ENCODE peak calls at places on chromosome 9, in nine cellular contexts. One of them, this sample, is unnamed. For H3K4me1, the result is how much of the 10 kb centered on the place peaks cover.

GRCh38 chr9:98154678-98155077 is 35.7 kb upstream of the TRIM14 start:
- DNase-seq in GM23248: no peak
- DNase-seq in esophagus squamous epithelium: no peak
- DNase-seq in endothelial cell of umbilical vein: no peak
- DNase-seq in IMR-90: no peak
- DNase-seq in neural progenitor cell: no peak
- DNase-seq in prostate gland: no peak
- DNase-seq in CD4-positive, CD25-positive, alpha-beta regulatory T cell: no peak
- DNase-seq in right cardiac atrium: no peak
- DNase-seq in this sample: no peak

GRCh38 chr9:97904725-97905124 is 17.6 kb downstream of the TRMO start:
- DNase-seq in GM23248: no peak
- DNase-seq in esophagus squamous epithelium: no peak
- DNase-seq in endothelial cell of umbilical vein: no peak
- DNase-seq in IMR-90: no peak
- DNase-seq in neural progenitor cell: no peak
- DNase-seq in prostate gland: no peak
- DNase-seq in CD4-positive, CD25-positive, alpha-beta regulatory T cell: peak
- DNase-seq in right cardiac atrium: no peak
- DNase-seq in this sample: peak

GRCh38 chr9:89916001-89916635 is 311.3 kb downstream of the GADD45G start:
- DNase-seq in GM23248: no peak
- DNase-seq in esophagus squamous epithelium: no peak
- DNase-seq in endothelial cell of umbilical vein: no peak
- DNase-seq in IMR-90: no peak
- DNase-seq in neural progenitor cell: peak
- DNase-seq in prostate gland: no peak
- DNase-seq in CD4-positive, CD25-positive, alpha-beta regulatory T cell: no peak
- DNase-seq in right cardiac atrium: no peak
- DNase-seq in this sample: no peak

GRCh38 chr9:108444400-108445358 is 411.1 kb downstream of the ACTL7B start:
- DNase-seq in GM23248: peak
- DNase-seq in esophagus squamous epithelium: no peak
- DNase-seq in endothelial cell of umbilical vein: peak
- DNase-seq in IMR-90: peak
- DNase-seq in neural progenitor cell: peak
- DNase-seq in prostate gland: peak
- DNase-seq in CD4-positive, CD25-positive, alpha-beta regulatory T cell: no peak
- DNase-seq in right cardiac atrium: no peak
- DNase-seq in this sample: no peak

GRCh38 chr9:92711844-92712243 is 41.9 kb upstream of the IPPK start:
- DNase-seq in GM23248: no peak
- DNase-seq in esophagus squamous epithelium: no peak
- DNase-seq in endothelial cell of umbilical vein: no peak
- DNase-seq in IMR-90: no peak
- DNase-seq in neural progenitor cell: no peak
- DNase-seq in prostate gland: no peak
- DNase-seq in CD4-positive, CD25-positive, alpha-beta regulatory T cell: peak
- DNase-seq in right cardiac atrium: no peak
- DNase-seq in this sample: no peak

GRCh38 chr9:6443661-6444060 is 30.7 kb downstream of the UHRF2 start:
- DNase-seq in GM23248: no peak
- DNase-seq in esophagus squamous epithelium: no peak
- DNase-seq in endothelial cell of umbilical vein: no peak
- DNase-seq in IMR-90: no peak
- DNase-seq in neural progenitor cell: no peak
- DNase-seq in prostate gland: no peak
- DNase-seq in CD4-positive, CD25-positive, alpha-beta regulatory T cell: no peak
- DNase-seq in right cardiac atrium: no peak
- DNase-seq in this sample: no peak

GRCh38 chr9:137672907-137673791 is 54.3 kb downstream of the EHMT1 start:
- DNase-seq in GM23248: peak
- DNase-seq in esophagus squamous epithelium: no peak
- DNase-seq in endothelial cell of umbilical vein: peak
- DNase-seq in IMR-90: peak
- DNase-seq in neural progenitor cell: peak
- DNase-seq in prostate gland: peak
- DNase-seq in CD4-positive, CD25-positive, alpha-beta regulatory T cell: peak
- DNase-seq in right cardiac atrium: no peak
- DNase-seq in this sample: peak

GRCh38 chr9:124122321-124122720 is 110.8 kb downstream of the LHX2 start:
- DNase-seq in GM23248: peak
- DNase-seq in esophagus squamous epithelium: no peak
- DNase-seq in endothelial cell of umbilical vein: no peak
- DNase-seq in IMR-90: peak
- DNase-seq in neural progenitor cell: no peak
- DNase-seq in prostate gland: no peak
- DNase-seq in CD4-positive, CD25-positive, alpha-beta regulatory T cell: no peak
- DNase-seq in right cardiac atrium: no peak
- DNase-seq in this sample: no peak

GRCh38 chr9:132354645-132355355 is at the start of gene SETX:
- DNase-seq in GM23248: peak
- DNase-seq in esophagus squamous epithelium: peak
- DNase-seq in endothelial cell of umbilical vein: peak
- DNase-seq in IMR-90: peak
- DNase-seq in neural progenitor cell: peak
- DNase-seq in prostate gland: peak
- DNase-seq in CD4-positive, CD25-positive, alpha-beta regulatory T cell: peak
- DNase-seq in right cardiac atrium: peak
- DNase-seq in this sample: peak
- H3K27ac ChIP-seq in GM23248: peak
- H3K27ac ChIP-seq in esophagus squamous epithelium: peak
- H3K27ac ChIP-seq in endothelial cell of umbilical vein: peak
- H3K27ac ChIP-seq in IMR-90: peak
- H3K27ac ChIP-seq in neural progenitor cell: peak
- H3K27ac ChIP-seq in prostate gland: peak
- H3K27ac ChIP-seq in CD4-positive, CD25-positive, alpha-beta regulatory T cell: peak
- H3K27ac ChIP-seq in right cardiac atrium: peak
- H3K27ac ChIP-seq in this sample: peak

DNA sequence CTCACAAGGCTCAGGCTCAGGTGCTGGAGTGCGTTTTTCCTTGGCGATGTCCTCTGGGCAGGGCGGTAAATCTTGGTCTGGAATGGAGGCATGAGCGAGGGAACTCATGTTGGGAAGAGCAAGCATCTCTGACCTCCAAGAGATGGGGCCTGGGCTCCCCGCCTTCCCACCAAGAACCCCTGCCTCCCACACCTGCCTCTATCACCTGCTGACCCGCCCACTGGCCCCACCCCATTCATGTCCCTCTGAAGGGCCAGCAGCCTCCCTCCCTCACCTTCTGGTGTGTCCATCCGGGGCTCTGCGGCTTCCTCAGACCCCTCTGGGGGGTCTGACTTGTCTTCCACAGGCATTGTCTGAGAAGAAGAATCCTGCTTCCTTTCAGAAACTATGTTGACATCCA is 10.9 kb downstream of the CIZ1 start:
- DNase-seq in GM23248: no peak
- DNase-seq in esophagus squamous epithelium: no peak
- DNase-seq in endothelial cell of umbilical vein: no peak
- DNase-seq in IMR-90: no peak
- DNase-seq in neural progenitor cell: no peak
- DNase-seq in prostate gland: no peak
- DNase-seq in CD4-positive, CD25-positive, alpha-beta regulatory T cell: no peak
- DNase-seq in right cardiac atrium: no peak
- DNase-seq in this sample: no peak
- H3K4me1 ChIP-seq in GM23248: under half
- H3K4me1 ChIP-seq in esophagus squamous epithelium: under half
- H3K4me1 ChIP-seq in endothelial cell of umbilical vein: under half
- H3K4me1 ChIP-seq in IMR-90: under half
- H3K4me1 ChIP-seq in neural progenitor cell: under half
- H3K4me1 ChIP-seq in prostate gland: under half
- H3K4me1 ChIP-seq in CD4-positive, CD25-positive, alpha-beta regulatory T cell: under half
- H3K4me1 ChIP-seq in right cardiac atrium: under half
- H3K4me1 ChIP-seq in this sample: under half

GRCh38 chr9:130530932-130531331 is 48.4 kb upstream of the FUBP3 start:
- DNase-seq in GM23248: peak
- DNase-seq in esophagus squamous epithelium: no peak
- DNase-seq in endothelial cell of umbilical vein: no peak
- DNase-seq in IMR-90: no peak
- DNase-seq in neural progenitor cell: no peak
- DNase-seq in prostate gland: peak
- DNase-seq in CD4-positive, CD25-positive, alpha-beta regulatory T cell: no peak
- DNase-seq in right cardiac atrium: peak
- DNase-seq in this sample: no peak
- H3K27ac ChIP-seq in GM23248: no peak
- H3K27ac ChIP-seq in esophagus squamous epithelium: no peak
- H3K27ac ChIP-seq in endothelial cell of umbilical vein: no peak
- H3K27ac ChIP-seq in IMR-90: no peak
- H3K27ac ChIP-seq in neural progenitor cell: no peak
- H3K27ac ChIP-seq in prostate gland: no peak
- H3K27ac ChIP-seq in CD4-positive, CD25-positive, alpha-beta regulatory T cell: no peak
- H3K27ac ChIP-seq in right cardiac atrium: no peak
- H3K27ac ChIP-seq in this sample: no peak

DNA sequence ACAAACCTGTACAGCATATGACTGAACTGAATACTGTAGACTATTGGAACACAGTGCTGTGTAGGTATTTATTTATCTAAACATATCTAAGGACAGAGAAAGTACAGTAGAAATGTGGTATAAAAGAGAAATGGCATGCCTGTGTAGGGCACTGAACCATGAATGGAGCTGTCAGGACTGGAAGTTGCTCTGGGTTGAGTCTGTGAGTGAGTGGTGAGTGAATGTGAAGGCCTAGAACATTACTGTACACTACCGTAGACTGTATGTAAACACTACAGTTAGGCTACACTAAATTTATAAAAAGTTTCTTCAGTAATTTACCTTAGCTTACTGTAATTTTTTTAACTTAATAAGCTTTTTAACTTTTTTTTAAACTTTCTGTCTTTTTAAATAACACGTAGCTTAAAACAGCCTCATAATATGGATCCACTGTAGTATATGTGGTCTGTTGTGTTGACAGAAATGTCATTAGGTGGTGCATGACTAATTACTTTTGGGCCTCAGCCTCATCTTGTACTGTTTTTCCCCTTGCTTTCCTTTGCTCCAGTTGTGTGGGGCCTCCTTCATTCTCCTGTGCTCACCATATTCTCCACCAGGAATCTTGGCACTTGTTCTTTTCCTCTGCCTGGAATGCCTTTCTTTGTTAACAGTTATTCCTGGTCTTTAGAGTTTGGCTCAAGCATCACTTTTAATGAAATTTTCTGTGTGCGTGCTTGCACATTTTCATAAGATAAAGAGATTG is 8.8 kb downstream of the SPIN1 start:
- DNase-seq in GM23248: peak
- DNase-seq in esophagus squamous epithelium: no peak
- DNase-seq in endothelial cell of umbilical vein: peak
- DNase-seq in IMR-90: peak
- DNase-seq in neural progenitor cell: no peak
- DNase-seq in prostate gland: no peak
- DNase-seq in CD4-positive, CD25-positive, alpha-beta regulatory T cell: no peak
- DNase-seq in right cardiac atrium: no peak
- DNase-seq in this sample: no peak
- H3K4me1 ChIP-seq in GM23248: under half
- H3K4me1 ChIP-seq in esophagus squamous epithelium: under half
- H3K4me1 ChIP-seq in endothelial cell of umbilical vein: under half
- H3K4me1 ChIP-seq in IMR-90: under half
- H3K4me1 ChIP-seq in neural progenitor cell: under half
- H3K4me1 ChIP-seq in prostate gland: under half
- H3K4me1 ChIP-seq in CD4-positive, CD25-positive, alpha-beta regulatory T cell: under half
- H3K4me1 ChIP-seq in right cardiac atrium: under half
- H3K4me1 ChIP-seq in this sample: under half

GRCh38 chr9:136108648-136109266 is 9.9 kb downstream of the TMEM250 start:
- DNase-seq in GM23248: no peak
- DNase-seq in esophagus squamous epithelium: no peak
- DNase-seq in endothelial cell of umbilical vein: no peak
- DNase-seq in IMR-90: no peak
- DNase-seq in neural progenitor cell: no peak
- DNase-seq in prostate gland: no peak
- DNase-seq in CD4-positive, CD25-positive, alpha-beta regulatory T cell: no peak
- DNase-seq in right cardiac atrium: no peak
- DNase-seq in this sample: no peak

GRCh38 chr9:136111190-136111589 is 7.5 kb downstream of the TMEM250 start:
- DNase-seq in GM23248: no peak
- DNase-seq in esophagus squamous epithelium: no peak
- DNase-seq in endothelial cell of umbilical vein: no peak
- DNase-seq in IMR-90: no peak
- DNase-seq in neural progenitor cell: no peak
- DNase-seq in prostate gland: no peak
- DNase-seq in CD4-positive, CD25-positive, alpha-beta regulatory T cell: no peak
- DNase-seq in right cardiac atrium: no peak
- DNase-seq in this sample: no peak

GRCh38 chr9:136109351-136110081 is 9.2 kb downstream of the TMEM250 start:
- DNase-seq in GM23248: peak
- DNase-seq in esophagus squamous epithelium: peak
- DNase-seq in endothelial cell of umbilical vein: peak
- DNase-seq in IMR-90: peak
- DNase-seq in neural progenitor cell: peak
- DNase-seq in prostate gland: peak
- DNase-seq in CD4-positive, CD25-positive, alpha-beta regulatory T cell: peak
- DNase-seq in right cardiac atrium: peak
- DNase-seq in this sample: peak

GRCh38 chr9:136111910-136112309 is 6.8 kb downstream of the TMEM250 start:
- DNase-seq in GM23248: no peak
- DNase-seq in esophagus squamous epithelium: no peak
- DNase-seq in endothelial cell of umbilical vein: no peak
- DNase-seq in IMR-90: no peak
- DNase-seq in neural progenitor cell: no peak
- DNase-seq in prostate gland: no peak
- DNase-seq in CD4-positive, CD25-positive, alpha-beta regulatory T cell: no peak
- DNase-seq in right cardiac atrium: no peak
- DNase-seq in this sample: no peak

GRCh38 chr9:136110082-136111061 is 8.3 kb downstream of the TMEM250 start:
- DNase-seq in GM23248: peak
- DNase-seq in esophagus squamous epithelium: no peak
- DNase-seq in endothelial cell of umbilical vein: no peak
- DNase-seq in IMR-90: peak
- DNase-seq in neural progenitor cell: peak
- DNase-seq in prostate gland: no peak
- DNase-seq in CD4-positive, CD25-positive, alpha-beta regulatory T cell: no peak
- DNase-seq in right cardiac atrium: no peak
- DNase-seq in this sample: no peak
- H3K27ac ChIP-seq in GM23248: no peak
- H3K27ac ChIP-seq in esophagus squamous epithelium: peak
- H3K27ac ChIP-seq in endothelial cell of umbilical vein: no peak
- H3K27ac ChIP-seq in IMR-90: peak
- H3K27ac ChIP-seq in neural progenitor cell: no peak
- H3K27ac ChIP-seq in prostate gland: no peak
- H3K27ac ChIP-seq in CD4-positive, CD25-positive, alpha-beta regulatory T cell: peak
- H3K27ac ChIP-seq in right cardiac atrium: no peak
- H3K27ac ChIP-seq in this sample: peak